ENCODE peak calls at places on chromosome 17, in seven cellular contexts. M is fibroblast of lung, N is IMR-90, U is dorsolateral prefrontal cortex, E is breast epithelium, J is pancreas, G is heart left ventricle. Z is an unnamed sample.

GRCh38 chr17:73194514-73195222 is 1.8 kb downstream of the COG1 start:
- DNase-seq in N (peak), J (no peak), M (peak), U (no peak), E (no peak), G (no peak), Z (no peak)

GRCh38 chr17:73247728-73248127 is 14.0 kb downstream of the CPSF4L start:
- DNase-seq in N (peak), E (no peak), G (no peak), U (no peak), M (peak), J (no peak), Z (no peak)

GRCh38 chr17:27939489-27940465 is 46.6 kb upstream of the LYRM9 start:
- DNase-seq in E (no peak), U (no peak), N (no peak), M (no peak), J (no peak), G (no peak), Z (no peak)

GRCh38 chr17:4948997-4949320 is 629 bp upstream of the PFN1 start:
- DNase-seq in N (peak), U (peak), J (peak), M (peak), G (peak), E (peak), Z (peak)

GRCh38 chr17:6162892-6163291 is 92.7 kb downstream of the WSCD1 start:
- DNase-seq in N (no peak), G (no peak), U (no peak), M (no peak), E (no peak), J (no peak), Z (no peak)

GRCh38 chr17:46940692-46941404 is 17.9 kb downstream of the GOSR2 start:
- DNase-seq in J (peak), E (peak), M (peak), U (peak), N (peak), G (peak), Z (no peak)

GRCh38 chr17:66355510-66355909 is 53.1 kb downstream of the PRKCA start:
- DNase-seq in E (no peak), N (peak), U (no peak), J (no peak), M (no peak), G (no peak), Z (no peak)

GRCh38 chr17:75799402-75799801 is 14.8 kb downstream of the UNK start:
- DNase-seq in E (no peak), J (no peak), N (no peak), U (no peak), M (no peak), G (no peak), Z (no peak)

GRCh38 chr17:14701901-14702300 is 401.0 kb downstream of the HS3ST3B1 start:
- DNase-seq in N (no peak), G (no peak), M (no peak), J (no peak), U (no peak), E (no peak), Z (no peak)

GRCh38 chr17:45261577-45262515 is at the start of gene SPATA32:
- DNase-seq in J (peak), U (peak), G (peak), M (peak), N (peak), E (no peak), Z (no peak)

GRCh38 chr17:57898487-57899311 is 48.9 kb upstream of the MRPS23 start:
- DNase-seq in U (peak), E (no peak), G (peak), M (peak), J (no peak), N (peak), Z (no peak)

GRCh38 chr17:14061666-14062560 is 7.4 kb upstream of the COX10 start:
- DNase-seq in N (peak), E (no peak), U (no peak), J (no peak), G (peak), M (peak), Z (no peak)

GRCh38 chr17:17981330-17981729 is 8.7 kb downstream of the DRC3 start:
- DNase-seq in M (no peak), U (no peak), N (no peak), E (no peak), J (no peak), G (no peak), Z (no peak)

GRCh38 chr17:18158022-18158600 is 25.5 kb upstream of the ALKBH5 start:
- DNase-seq in N (peak), U (peak), J (peak), E (peak), G (peak), M (peak), Z (peak)

GRCh38 chr17:10059684-10060211 is 138.7 kb downstream of the GAS7 start:
- DNase-seq in G (peak), E (no peak), J (no peak), N (peak), U (no peak), M (peak), Z (no peak)

GRCh38 chr17:69960755-69961154 is 114.3 kb upstream of the KCNJ16 start:
- DNase-seq in U (no peak), E (no peak), N (no peak), G (peak), M (no peak), J (no peak), Z (no peak)

GRCh38 chr17:33686171-33686570 is 393.1 kb upstream of the ASIC2 start:
- DNase-seq in G (no peak), E (no peak), M (no peak), J (no peak), U (no peak), N (no peak), Z (no peak)

GRCh38 chr17:57570740-57571344 is 174.3 kb downstream of the CCDC182 start:
- DNase-seq in G (no peak), M (no peak), N (no peak), J (no peak), U (no peak), E (no peak), Z (no peak)

GRCh38 chr17:67221062-67221998 is 23.7 kb downstream of the HELZ start:
- DNase-seq in N (peak), G (no peak), J (no peak), E (no peak), M (peak), U (no peak), Z (no peak)

DNA sequence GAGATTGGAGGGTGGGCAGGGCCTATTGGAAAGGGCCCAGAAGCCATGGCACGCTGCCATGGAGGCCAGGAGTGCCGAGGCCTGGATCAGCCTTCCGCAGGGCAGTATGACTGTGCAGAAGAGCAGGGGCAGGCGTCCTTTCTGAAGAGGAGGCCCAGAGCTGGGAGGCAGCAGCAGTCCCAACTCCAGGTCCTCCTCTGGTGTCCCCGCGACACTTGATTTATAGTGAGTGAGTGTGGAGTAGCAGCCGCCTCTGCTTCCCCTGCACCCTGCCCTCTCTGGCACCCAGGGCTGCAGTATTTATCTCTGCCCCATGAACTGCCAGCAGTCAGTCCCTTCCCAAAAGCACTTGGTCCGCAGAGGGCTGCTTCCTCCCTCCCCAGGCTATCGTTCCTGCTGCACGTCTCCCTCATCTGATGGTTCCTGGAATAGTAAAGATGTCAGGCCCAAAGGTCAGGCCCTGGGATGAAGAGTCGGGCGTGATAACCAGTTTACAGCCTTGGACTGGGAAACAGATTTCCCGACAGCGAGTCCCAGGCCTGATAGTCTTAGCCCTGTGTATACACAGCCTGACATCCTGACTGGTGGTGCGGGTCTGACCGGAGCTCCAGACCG is 32.9 kb downstream of the PGS1 start:
- DNase-seq in U (no peak), J (no peak), E (no peak), N (no peak), M (no peak), G (peak), Z (no peak)
- H3K27ac ChIP-seq in U (no peak), J (no peak), E (no peak), N (no peak), M (peak), G (peak), Z (no peak)

GRCh38 chr17:29099527-29099926 is 56.6 kb downstream of the PIPOX start:
- DNase-seq in U (no peak), G (no peak), E (no peak), J (no peak), M (no peak), N (no peak), Z (no peak)

GRCh38 chr17:29094101-29094708 is 51.3 kb downstream of the PIPOX start:
- DNase-seq in N (no peak), E (no peak), M (no peak), U (no peak), G (no peak), J (no peak), Z (no peak)

GRCh38 chr17:29093090-29093871 is 50.3 kb downstream of the PIPOX start:
- DNase-seq in N (no peak), M (no peak), J (no peak), U (no peak), E (no peak), G (no peak), Z (no peak)

GRCh38 chr17:29095439-29095838 is 52.5 kb downstream of the PIPOX start:
- DNase-seq in N (no peak), U (no peak), M (no peak), E (no peak), G (no peak), J (no peak), Z (no peak)

GRCh38 chr17:29096094-29096493 is 53.2 kb downstream of the PIPOX start:
- DNase-seq in G (no peak), U (no peak), M (no peak), N (no peak), E (no peak), J (no peak), Z (no peak)
- H3K27ac ChIP-seq in G (no peak), U (no peak), M (no peak), N (no peak), E (no peak), J (no peak), Z (no peak)

GRCh38 chr17:32006957-32007462 is at the start of gene LRRC37B:
- DNase-seq in M (peak), U (peak), G (peak), J (peak), N (peak), E (peak), Z (peak)
- H3K27ac ChIP-seq in M (peak), U (no peak), G (peak), J (peak), N (peak), E (peak), Z (peak)

GRCh38 chr17:77124192-77124908 is 16.4 kb upstream of the SEC14L1 start:
- DNase-seq in E (no peak), U (no peak), J (no peak), N (peak), M (no peak), G (peak), Z (no peak)
- H3K27ac ChIP-seq in E (peak), U (peak), J (no peak), N (peak), M (peak), G (peak), Z (peak)

DNA sequence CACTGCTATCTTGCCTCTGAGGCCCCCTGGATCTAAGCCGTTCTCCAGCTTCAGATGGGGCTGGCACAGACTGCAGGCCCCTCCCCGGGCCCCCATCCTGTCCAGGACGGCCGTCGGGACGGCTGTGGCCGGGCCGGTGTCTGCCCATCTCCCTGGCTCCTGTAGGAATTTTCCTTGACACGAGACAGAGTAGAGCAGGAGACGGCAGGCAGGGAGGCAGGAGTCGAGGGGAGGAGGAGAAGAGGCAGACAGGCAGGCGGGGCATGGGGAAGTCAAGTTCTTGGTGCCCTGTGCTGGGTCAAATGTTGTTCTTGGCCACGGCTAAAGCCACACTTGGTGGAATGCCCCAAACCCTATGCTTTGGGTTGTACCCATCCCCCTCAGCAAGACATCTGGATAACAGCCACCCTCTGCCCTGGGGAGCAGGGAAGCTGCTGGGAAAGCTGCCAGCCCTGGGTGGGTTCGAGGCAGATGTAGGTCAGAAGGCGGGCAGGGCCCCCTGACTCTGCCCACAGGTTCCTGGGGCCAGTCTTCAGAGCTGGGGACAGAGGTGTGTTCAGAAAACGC is 4.0 kb downstream of the C1QTNF1 start:
- DNase-seq in N (no peak), M (peak), G (peak), E (peak), U (no peak), J (no peak), Z (no peak)
- H3K27ac ChIP-seq in N (no peak), M (no peak), G (peak), E (peak), U (no peak), J (no peak), Z (peak)

GRCh38 chr17:30605523-30605922 is 128.3 kb downstream of the GOSR1 start:
- DNase-seq in M (no peak), N (no peak), U (no peak), E (no peak), G (no peak), J (no peak), Z (no peak)

GRCh38 chr17:30600830-30601494 is 123.8 kb downstream of the GOSR1 start:
- DNase-seq in G (peak), U (no peak), M (peak), J (peak), N (peak), E (no peak), Z (no peak)

GRCh38 chr17:30599424-30600061 is 122.3 kb downstream of the GOSR1 start:
- DNase-seq in E (no peak), N (no peak), G (no peak), M (no peak), U (no peak), J (no peak), Z (no peak)

GRCh38 chr17:30600062-30600829 is 123.0 kb downstream of the GOSR1 start:
- DNase-seq in J (peak), M (peak), N (peak), U (peak), E (peak), G (peak), Z (peak)

GRCh38 chr17:30605027-30605426 is 127.8 kb downstream of the GOSR1 start:
- DNase-seq in M (no peak), E (no peak), N (no peak), J (no peak), U (no peak), G (no peak), Z (no peak)
- H3K27ac ChIP-seq in M (no peak), E (no peak), N (no peak), J (no peak), U (no peak), G (no peak), Z (no peak)

DNA sequence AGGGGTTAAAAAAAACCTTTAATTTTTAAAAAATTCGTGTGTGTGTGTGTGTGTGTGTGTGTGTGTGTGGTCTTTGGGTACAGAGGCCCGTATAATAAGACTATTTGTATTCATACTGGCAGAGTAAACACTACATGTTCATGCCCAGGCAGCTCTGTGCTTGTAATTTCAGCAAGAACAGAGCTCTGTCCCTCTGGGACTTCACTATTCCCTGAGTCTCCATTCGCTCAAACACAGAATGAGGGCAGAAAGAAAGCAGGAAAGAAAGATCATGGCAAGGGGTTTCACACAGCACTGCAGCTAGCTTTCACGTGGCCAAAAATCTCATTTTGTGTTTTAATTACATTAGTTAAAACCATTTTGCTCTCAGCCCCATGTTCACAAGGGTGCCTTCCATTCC is 198.6 kb upstream of the C17orf78 start:
- DNase-seq in M (peak), E (no peak), J (no peak), U (no peak), G (no peak), N (no peak), Z (no peak)
- H3K27ac ChIP-seq in M (no peak), E (no peak), J (no peak), U (peak), G (no peak), N (no peak), Z (no peak)

GRCh38 chr17:81433656-81434055 is 38.4 kb downstream of the BAHCC1 start:
- DNase-seq in G (no peak), M (no peak), N (no peak), E (no peak), J (no peak), U (no peak), Z (no peak)

GRCh38 chr17:81434079-81434478 is 38.8 kb downstream of the BAHCC1 start:
- DNase-seq in N (no peak), U (no peak), G (no peak), E (no peak), J (no peak), M (no peak), Z (no peak)

GRCh38 chr17:81431545-81432482 is 36.6 kb downstream of the BAHCC1 start:
- DNase-seq in N (no peak), M (no peak), E (no peak), U (no peak), G (no peak), J (no peak), Z (no peak)

GRCh38 chr17:81434681-81435417 is 39.6 kb downstream of the BAHCC1 start:
- DNase-seq in N (no peak), G (no peak), E (no peak), J (no peak), U (no peak), M (no peak), Z (no peak)

GRCh38 chr17:81432873-81433451 is 37.7 kb downstream of the BAHCC1 start:
- DNase-seq in J (peak), E (peak), U (no peak), N (no peak), G (no peak), M (no peak), Z (no peak)
- H3K27ac ChIP-seq in J (peak), E (no peak), U (no peak), N (no peak), G (no peak), M (no peak), Z (no peak)

DNA sequence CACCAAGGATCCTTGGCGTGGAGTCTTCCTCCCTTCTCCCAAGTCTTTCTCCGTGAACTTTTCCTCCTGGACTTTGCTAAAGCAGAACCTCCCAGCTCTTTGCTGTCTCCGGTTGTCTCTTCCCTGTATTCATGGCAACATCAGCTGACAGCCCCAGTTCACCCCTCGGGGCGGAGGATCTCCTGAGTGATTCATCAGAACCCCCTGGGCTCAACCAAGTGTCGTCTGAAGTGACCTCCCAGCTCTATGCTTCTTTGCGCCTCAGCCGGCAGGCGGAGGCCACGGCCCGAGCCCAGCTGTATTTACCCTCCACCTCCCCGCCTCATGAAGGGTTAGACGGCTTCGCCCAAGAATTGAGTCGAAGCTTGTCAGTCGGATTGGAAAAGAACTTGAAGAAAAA is 943 bp downstream of the CNTROB start:
- DNase-seq in E (peak), J (no peak), G (peak), M (peak), N (peak), U (no peak), Z (no peak)
- H3K27ac ChIP-seq in E (peak), J (no peak), G (no peak), M (peak), N (peak), U (no peak), Z (peak)

GRCh38 chr17:50881182-50881581 is 15.0 kb upstream of the TOB1 start:
- DNase-seq in J (no peak), N (no peak), E (no peak), M (no peak), U (no peak), G (no peak), Z (peak)
- H3K27ac ChIP-seq in J (no peak), N (no peak), E (no peak), M (no peak), U (no peak), G (no peak), Z (no peak)

Z was measured in esophagus muscularis mucosa.